ENCODE peak calls at places on chromosomes 13 and 19, in six cellular contexts. One of them, this sample, is unnamed.
A peak's percentile ranks its signal among the peaks of the same experiment; 100 is the strongest.

GRCh38 chr13:90690458-90691063 is 656.9 kb upstream of the MIR17HG start:
- DNase-seq in K562: no peak
- DNase-seq in A549: no peak
- DNase-seq in endothelial cell of umbilical vein: no peak
- DNase-seq in GM12878: no peak
- DNase-seq in HepG2: no peak
- DNase-seq in this sample: no peak

GRCh38 chr13:67630640-67631039 is 400.5 kb upstream of the PCDH9 start:
- DNase-seq in K562: no peak
- DNase-seq in A549: no peak
- DNase-seq in endothelial cell of umbilical vein: no peak
- DNase-seq in GM12878: no peak
- DNase-seq in HepG2: no peak
- DNase-seq in this sample: no peak

GRCh38 chr13:42832341-42833153 is 51.2 kb downstream of the FAM216B start:
- DNase-seq in K562: no peak
- DNase-seq in A549: no peak
- DNase-seq in endothelial cell of umbilical vein: no peak
- DNase-seq in GM12878: no peak
- DNase-seq in HepG2: peak; percentile 20
- DNase-seq in this sample: peak; percentile 8

GRCh38 chr19:15328312-15328711 is 4.0 kb downstream of the BRD4 start:
- DNase-seq in K562: no peak
- DNase-seq in A549: no peak
- DNase-seq in endothelial cell of umbilical vein: no peak
- DNase-seq in GM12878: no peak
- DNase-seq in HepG2: no peak
- DNase-seq in this sample: no peak

GRCh38 chr13:108643646-108644353 is 14.4 kb downstream of the MYO16 start:
- DNase-seq in K562: no peak
- DNase-seq in A549: peak; percentile 42
- DNase-seq in endothelial cell of umbilical vein: no peak
- DNase-seq in GM12878: no peak
- DNase-seq in HepG2: no peak
- DNase-seq in this sample: no peak

GRCh38 chr19:2478756-2479555 is 3.0 kb downstream of the GADD45B start:
- DNase-seq in K562: no peak
- DNase-seq in A549: peak; percentile 58
- DNase-seq in endothelial cell of umbilical vein: peak; percentile 60
- DNase-seq in GM12878: no peak
- DNase-seq in HepG2: no peak
- DNase-seq in this sample: peak; percentile 82

GRCh38 chr19:14150041-14150769 is 13.8 kb upstream of the ASF1B start:
- DNase-seq in K562: no peak
- DNase-seq in A549: no peak
- DNase-seq in endothelial cell of umbilical vein: no peak
- DNase-seq in GM12878: no peak
- DNase-seq in HepG2: no peak
- DNase-seq in this sample: no peak

GRCh38 chr19:40594251-40594650 is 6.9 kb upstream of the LTBP4 start:
- DNase-seq in K562: no peak
- DNase-seq in A549: no peak
- DNase-seq in endothelial cell of umbilical vein: no peak
- DNase-seq in GM12878: no peak
- DNase-seq in HepG2: no peak
- DNase-seq in this sample: no peak

GRCh38 chr19:52689804-52690394 is 44.9 kb downstream of the ZNF611 start:
- DNase-seq in K562: peak; percentile 29
- DNase-seq in A549: no peak
- DNase-seq in endothelial cell of umbilical vein: peak; percentile 42
- DNase-seq in GM12878: no peak
- DNase-seq in HepG2: no peak
- DNase-seq in this sample: peak; percentile 45

GRCh38 chr13:49784886-49785570 is 7.5 kb downstream of the KPNA3 start:
- DNase-seq in K562: no peak
- DNase-seq in A549: no peak
- DNase-seq in endothelial cell of umbilical vein: no peak
- DNase-seq in GM12878: no peak
- DNase-seq in HepG2: no peak
- DNase-seq in this sample: no peak

GRCh38 chr19:51116736-51117135 is 8.0 kb upstream of the SIGLEC9 start:
- DNase-seq in K562: no peak
- DNase-seq in A549: no peak
- DNase-seq in endothelial cell of umbilical vein: no peak
- DNase-seq in GM12878: no peak
- DNase-seq in HepG2: no peak
- DNase-seq in this sample: no peak

GRCh38 chr19:53881482-53882390 is at the start of gene PRKCG:
- DNase-seq in K562: peak; percentile 61
- DNase-seq in A549: peak; percentile 75
- DNase-seq in endothelial cell of umbilical vein: no peak
- DNase-seq in GM12878: no peak
- DNase-seq in HepG2: peak; percentile 44
- DNase-seq in this sample: peak; percentile 55

GRCh38 chr13:83216521-83217245 is 665.6 kb downstream of the SLITRK1 start:
- DNase-seq in K562: no peak
- DNase-seq in A549: no peak
- DNase-seq in endothelial cell of umbilical vein: no peak
- DNase-seq in GM12878: no peak
- DNase-seq in HepG2: no peak
- DNase-seq in this sample: no peak

GRCh38 chr19:43765109-43765876 is 10.5 kb upstream of the SMG9 start:
- DNase-seq in K562: no peak
- DNase-seq in A549: peak; percentile 95
- DNase-seq in endothelial cell of umbilical vein: peak; percentile 68
- DNase-seq in GM12878: peak; percentile 95
- DNase-seq in HepG2: peak; percentile 30
- DNase-seq in this sample: peak; percentile 75

GRCh38 chr13:74324338-74324737 is 190.1 kb upstream of the KLF12 start:
- DNase-seq in K562: no peak
- DNase-seq in A549: no peak
- DNase-seq in endothelial cell of umbilical vein: no peak
- DNase-seq in GM12878: no peak
- DNase-seq in HepG2: no peak
- DNase-seq in this sample: no peak

GRCh38 chr13:71358218-71358617 is 508.8 kb downstream of the DACH1 start:
- DNase-seq in K562: no peak
- DNase-seq in A549: no peak
- DNase-seq in endothelial cell of umbilical vein: peak; percentile 26
- DNase-seq in GM12878: no peak
- DNase-seq in HepG2: no peak
- DNase-seq in this sample: no peak

GRCh38 chr13:57624565-57625435 is 6.7 kb upstream of the PCDH17 start:
- DNase-seq in K562: peak; percentile 7
- DNase-seq in A549: peak; percentile 51
- DNase-seq in endothelial cell of umbilical vein: peak; percentile 71
- DNase-seq in GM12878: no peak
- DNase-seq in HepG2: peak; percentile 56
- DNase-seq in this sample: peak; percentile 69

GRCh38 chr13:44259045-44260042 is 114.3 kb upstream of the SERP2 start:
- DNase-seq in K562: peak; percentile 71
- DNase-seq in A549: peak; percentile 32
- DNase-seq in endothelial cell of umbilical vein: peak; percentile 67
- DNase-seq in GM12878: peak; percentile 47
- DNase-seq in HepG2: no peak
- DNase-seq in this sample: peak; percentile 95

GRCh38 chr13:90276208-90276607 is 1071.3 kb upstream of the MIR17HG start:
- DNase-seq in K562: no peak
- DNase-seq in A549: no peak
- DNase-seq in endothelial cell of umbilical vein: no peak
- DNase-seq in GM12878: no peak
- DNase-seq in HepG2: no peak
- DNase-seq in this sample: no peak

GRCh38 chr13:62375653-62376052 is 960.0 kb upstream of the PCDH20 start:
- DNase-seq in K562: no peak
- DNase-seq in A549: no peak
- DNase-seq in endothelial cell of umbilical vein: no peak
- DNase-seq in GM12878: no peak
- DNase-seq in HepG2: no peak
- DNase-seq in this sample: no peak

GRCh38 chr19:48637449-48637947 is 319 bp upstream of the DBP start:
- DNase-seq in K562: peak; percentile 96
- DNase-seq in A549: peak; percentile 100
- DNase-seq in endothelial cell of umbilical vein: peak; percentile 98
- DNase-seq in GM12878: peak; percentile 96
- DNase-seq in HepG2: peak; percentile 96
- DNase-seq in this sample: peak; percentile 100
- TF ChIP-seq POLR2A in K562: no peak
- TF ChIP-seq POLR2A in A549: no peak
- TF ChIP-seq POLR2A in endothelial cell of umbilical vein: no peak
- TF ChIP-seq POLR2A in GM12878: no peak
- TF ChIP-seq POLR2A in HepG2: no peak
- TF ChIP-seq POLR2A in this sample: no peak

DNA sequence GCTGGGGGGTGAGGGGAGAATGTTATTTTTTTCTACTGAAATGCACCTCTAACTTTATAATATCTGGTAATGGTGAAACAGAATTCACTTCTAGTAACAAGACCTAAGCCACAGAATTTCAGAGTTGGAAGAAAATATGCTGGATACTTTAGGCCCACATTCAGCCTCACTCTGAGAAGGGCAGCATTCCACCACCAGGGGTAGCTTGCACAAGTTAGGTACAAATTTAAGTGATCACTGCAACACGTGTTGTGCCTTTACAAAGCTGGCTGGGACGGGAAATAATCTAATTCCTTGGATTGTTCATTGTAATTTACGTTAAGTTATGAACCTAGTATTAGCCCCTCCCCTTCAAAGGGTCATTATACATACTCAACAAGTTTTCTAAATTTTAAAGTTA is 192.3 kb downstream of the RGCC start:
- DNase-seq in K562: no peak
- DNase-seq in A549: peak; percentile 22
- DNase-seq in endothelial cell of umbilical vein: peak; percentile 52
- DNase-seq in GM12878: no peak
- DNase-seq in HepG2: peak; percentile 41
- DNase-seq in this sample: no peak
- TF ChIP-seq CTCF in K562: peak; percentile 34
- TF ChIP-seq CTCF in A549: no peak
- TF ChIP-seq CTCF in endothelial cell of umbilical vein: peak; percentile 47
- TF ChIP-seq CTCF in GM12878: no peak
- TF ChIP-seq CTCF in HepG2: peak; percentile 17
- TF ChIP-seq CTCF in this sample: peak; percentile 8

GRCh38 chr19:21568816-21569496 is 63.6 kb downstream of the ZNF429 start:
- DNase-seq in K562: no peak
- DNase-seq in A549: no peak
- DNase-seq in endothelial cell of umbilical vein: no peak
- DNase-seq in GM12878: no peak
- DNase-seq in HepG2: no peak
- DNase-seq in this sample: peak; percentile 89
- TF ChIP-seq MYC in K562: no peak
- TF ChIP-seq MYC in A549: no peak
- TF ChIP-seq MYC in endothelial cell of umbilical vein: no peak
- TF ChIP-seq MYC in GM12878: no peak
- TF ChIP-seq MYC in HepG2: no peak
- TF ChIP-seq MYC in this sample: no peak

GRCh38 chr19:6412111-6412999 is 12.3 kb downstream of the KHSRP start:
- DNase-seq in K562: peak; percentile 73
- DNase-seq in A549: peak; percentile 31
- DNase-seq in endothelial cell of umbilical vein: no peak
- DNase-seq in GM12878: no peak
- DNase-seq in HepG2: peak; percentile 49
- DNase-seq in this sample: peak; percentile 40
- TF ChIP-seq POLR2A in K562: peak; percentile 76
- TF ChIP-seq POLR2A in A549: no peak
- TF ChIP-seq POLR2A in endothelial cell of umbilical vein: peak; percentile 14
- TF ChIP-seq POLR2A in GM12878: peak; percentile 64
- TF ChIP-seq POLR2A in HepG2: no peak
- TF ChIP-seq POLR2A in this sample: peak; percentile 22

GRCh38 chr19:18322318-18322758 is 538 bp downstream of the LSM4 start:
- DNase-seq in K562: peak; percentile 82
- DNase-seq in A549: peak; percentile 74
- DNase-seq in endothelial cell of umbilical vein: peak; percentile 34
- DNase-seq in GM12878: no peak
- DNase-seq in HepG2: peak; percentile 74
- DNase-seq in this sample: peak; percentile 83
- TF ChIP-seq CTCF in K562: peak; percentile 63
- TF ChIP-seq CTCF in A549: peak; percentile 26
- TF ChIP-seq CTCF in endothelial cell of umbilical vein: no peak
- TF ChIP-seq CTCF in GM12878: peak; percentile 34
- TF ChIP-seq CTCF in HepG2: peak; percentile 73
- TF ChIP-seq CTCF in this sample: peak; percentile 50

GRCh38 chr19:41845051-41845590 is 279 bp downstream of the DMRTC2 start:
- DNase-seq in K562: no peak
- DNase-seq in A549: no peak
- DNase-seq in endothelial cell of umbilical vein: no peak
- DNase-seq in GM12878: no peak
- DNase-seq in HepG2: no peak
- DNase-seq in this sample: no peak

GRCh38 chr19:41845001-41845050 is at the start of gene DMRTC2:
- DNase-seq in K562: no peak
- DNase-seq in A549: no peak
- DNase-seq in endothelial cell of umbilical vein: no peak
- DNase-seq in GM12878: no peak
- DNase-seq in HepG2: no peak
- DNase-seq in this sample: no peak

GRCh38 chr19:41847351-41848105 is 2.7 kb downstream of the DMRTC2 start:
- DNase-seq in K562: peak; percentile 4
- DNase-seq in A549: no peak
- DNase-seq in endothelial cell of umbilical vein: no peak
- DNase-seq in GM12878: no peak
- DNase-seq in HepG2: no peak
- DNase-seq in this sample: no peak

GRCh38 chr19:41843371-41843770 is 1.1 kb downstream of the LYPD4 start:
- DNase-seq in K562: peak; percentile 89
- DNase-seq in A549: no peak
- DNase-seq in endothelial cell of umbilical vein: no peak
- DNase-seq in GM12878: no peak
- DNase-seq in HepG2: no peak
- DNase-seq in this sample: no peak

DNA sequence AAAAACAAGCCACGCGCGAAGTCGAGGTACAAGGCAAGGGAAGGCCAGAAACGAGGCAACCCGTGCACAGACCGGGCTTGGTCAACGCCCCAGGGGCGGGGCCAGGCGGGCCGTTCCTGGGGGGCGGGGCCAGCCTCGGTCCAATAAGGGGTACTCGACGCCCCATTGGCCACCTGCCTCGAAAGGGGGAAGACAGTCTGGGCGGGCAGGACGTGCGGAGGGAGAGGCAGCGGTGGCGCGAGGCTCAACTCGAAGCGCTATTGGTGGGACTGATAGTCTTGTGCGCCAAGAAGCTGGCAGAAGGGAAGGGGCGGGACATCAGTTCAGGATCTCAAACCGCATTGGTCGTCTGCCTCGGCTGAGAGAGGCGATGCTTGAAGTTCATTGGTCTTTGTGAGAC is at the start of gene LYPD4:
- DNase-seq in K562: peak; percentile 55
- DNase-seq in A549: peak; percentile 58
- DNase-seq in endothelial cell of umbilical vein: no peak
- DNase-seq in GM12878: no peak
- DNase-seq in HepG2: no peak
- DNase-seq in this sample: no peak
- TF ChIP-seq MYC in K562: no peak
- TF ChIP-seq MYC in A549: no peak
- TF ChIP-seq MYC in endothelial cell of umbilical vein: no peak
- TF ChIP-seq MYC in GM12878: no peak
- TF ChIP-seq MYC in HepG2: no peak
- TF ChIP-seq MYC in this sample: no peak

GRCh38 chr13:111245781-111246384 is 74.6 kb upstream of the TEX29 start:
- DNase-seq in K562: no peak
- DNase-seq in A549: no peak
- DNase-seq in endothelial cell of umbilical vein: no peak
- DNase-seq in GM12878: no peak
- DNase-seq in HepG2: no peak
- DNase-seq in this sample: no peak
- TF ChIP-seq POLR2A in K562: no peak
- TF ChIP-seq POLR2A in A549: no peak
- TF ChIP-seq POLR2A in endothelial cell of umbilical vein: no peak
- TF ChIP-seq POLR2A in GM12878: no peak
- TF ChIP-seq POLR2A in HepG2: no peak
- TF ChIP-seq POLR2A in this sample: no peak

GRCh38 chr19:7681336-7682174 is 922 bp downstream of the TRAPPC5 start:
- DNase-seq in K562: peak; percentile 54
- DNase-seq in A549: peak; percentile 77
- DNase-seq in endothelial cell of umbilical vein: peak; percentile 62
- DNase-seq in GM12878: no peak
- DNase-seq in HepG2: peak; percentile 77
- DNase-seq in this sample: peak; percentile 99
- TF ChIP-seq CTCF in K562: peak; percentile 22
- TF ChIP-seq CTCF in A549: peak; percentile 44
- TF ChIP-seq CTCF in endothelial cell of umbilical vein: peak; percentile 72
- TF ChIP-seq CTCF in GM12878: peak; percentile 75
- TF ChIP-seq CTCF in HepG2: peak; percentile 74
- TF ChIP-seq CTCF in this sample: peak; percentile 59

This sample was measured in NB4.